ENCODE peak calls at places on chromosomes 11 and 22, in seven cellular contexts. E is NCI-H2227 treated with DMSO at 0.1 percent for 48 hours, S is uterus, M is endothelial cell, B is T-helper 2 cell, H is kidney glomerular epithelial cell, P is A549. K is an unnamed sample.

GRCh38 chr11:13140028-13140870 is 131.1 kb downstream of the RASSF10 start:
- DNase-seq in E (peak), S (no peak), M (no peak), B (no peak), H (peak), P (peak), K (peak)

GRCh38 chr11:59923813-59924212 is 14.4 kb upstream of the OOSP1 start:
- DNase-seq in E (no peak), S (no peak), M (peak), B (no peak), H (no peak), P (no peak), K (no peak)

GRCh38 chr22:40008726-40009125 is 14.0 kb downstream of the FAM83F start:
- DNase-seq in E (no peak), S (no peak), M (no peak), B (no peak), H (no peak), P (no peak), K (no peak)

GRCh38 chr22:49151256-49152131 is 676.2 kb downstream of the BRD1 start:
- DNase-seq in E (no peak), S (no peak), M (no peak), B (no peak), H (no peak), P (no peak), K (no peak)

GRCh38 chr11:4697583-4697982 is at the start of gene OR51E2:
- DNase-seq in E (no peak), S (no peak), M (no peak), B (no peak), H (no peak), P (no peak), K (no peak)

GRCh38 chr22:30426395-30427353 is 1.1 kb downstream of the MTFP1 start:
- DNase-seq in E (peak), S (peak), M (peak), B (peak), H (peak), P (peak), K (peak)

GRCh38 chr11:121687961-121688566 is 235.3 kb upstream of the SORL1-AS1 start:
- DNase-seq in E (peak), S (no peak), M (no peak), B (no peak), H (peak), P (no peak), K (no peak)

GRCh38 chr22:37525073-37525745 is 6.0 kb upstream of the CARD10 start:
- DNase-seq in E (no peak), S (no peak), M (no peak), B (no peak), H (peak), P (peak), K (peak)

GRCh38 chr22:24093855-24094254 is 82.8 kb downstream of the CABIN1 start:
- DNase-seq in E (no peak), S (no peak), M (no peak), B (no peak), H (no peak), P (peak), K (no peak)

GRCh38 chr11:71542856-71543743 is 5.1 kb upstream of the KRTAP5-9 start:
- DNase-seq in E (no peak), S (no peak), M (no peak), B (no peak), H (no peak), P (no peak), K (no peak)

GRCh38 chr22:45149671-45150070 is 14.1 kb upstream of the NUP50 start:
- DNase-seq in E (no peak), S (no peak), M (no peak), B (no peak), H (no peak), P (no peak), K (no peak)

GRCh38 chr11:125166347-125166841 is 1.8 kb downstream of the PKNOX2 start:
- DNase-seq in E (no peak), S (no peak), M (peak), B (no peak), H (no peak), P (no peak), K (no peak)

GRCh38 chr11:47186076-47186936 is at the start of gene PACSIN3:
- DNase-seq in E (no peak), S (peak), M (peak), B (peak), H (no peak), P (peak), K (peak)

GRCh38 chr11:77379253-77379652 is 77.8 kb upstream of the GDPD4 start:
- DNase-seq in E (no peak), S (no peak), M (no peak), B (no peak), H (no peak), P (no peak), K (no peak)

GRCh38 chr22:23569291-23569690 is 10.8 kb downstream of the IGLL1 start:
- DNase-seq in E (no peak), S (no peak), M (no peak), B (no peak), H (no peak), P (no peak), K (no peak)

GRCh38 chr22:39947488-39948216 is 12.5 kb upstream of the TMA7B start:
- DNase-seq in E (no peak), S (no peak), M (no peak), B (no peak), H (no peak), P (no peak), K (no peak)

GRCh38 chr11:12272821-12273617 is 104.4 kb upstream of the PARVA start:
- DNase-seq in E (no peak), S (no peak), M (no peak), B (no peak), H (peak), P (no peak), K (peak)

GRCh38 chr11:92762175-92762574 is 207.3 kb upstream of the MTNR1B start:
- DNase-seq in E (no peak), S (no peak), M (no peak), B (no peak), H (no peak), P (no peak), K (no peak)

GRCh38 chr22:20972014-20972797 is 5.2 kb downstream of the AIFM3 start:
- DNase-seq in E (no peak), S (no peak), M (no peak), B (no peak), H (no peak), P (no peak), K (no peak)

GRCh38 chr11:92964471-92964870 is 5.0 kb upstream of the MTNR1B start:
- DNase-seq in E (no peak), S (no peak), M (no peak), B (no peak), H (no peak), P (no peak), K (no peak)

GRCh38 chr11:17259931-17260499 is 16.5 kb upstream of the NUCB2 start:
- DNase-seq in E (no peak), S (no peak), M (no peak), B (no peak), H (no peak), P (peak), K (no peak)

GRCh38 chr11:37504925-37505324 is 906.9 kb upstream of the RAG2 start:
- DNase-seq in E (no peak), S (no peak), M (no peak), B (no peak), H (peak), P (no peak), K (no peak)

GRCh38 chr11:86039094-86039493 is 29.8 kb downstream of the PICALM start:
- DNase-seq in E (no peak), S (no peak), M (no peak), B (no peak), H (no peak), P (no peak), K (no peak)